ENCODE peak calls at places on chromosome 13, in four cellular contexts. P is GM12865, O is cardiac fibroblast, K is GM03348. R is an unnamed sample.

GRCh38 chr13:48653074-48654054 is at the start of gene CYSLTR2:
- DNase-seq in P (peak), O (peak), K (no peak), R (peak)

GRCh38 chr13:42924290-42924803 is 67.7 kb downstream of the EPSTI1 start:
- DNase-seq in P (no peak), O (no peak), K (no peak), R (no peak)

GRCh38 chr13:42354246-42355117 is 82.5 kb downstream of the AKAP11 start:
- DNase-seq in P (peak), O (peak), K (peak), R (peak)

GRCh38 chr13:113406321-113407102 is 42.6 kb upstream of the GRTP1 start:
- DNase-seq in P (no peak), O (no peak), K (no peak), R (no peak)

GRCh38 chr13:105466376-105466775 is 1069.1 kb downstream of the EFNB2 start:
- DNase-seq in P (no peak), O (no peak), K (no peak), R (no peak)

GRCh38 chr13:42735011-42735410 is 46.4 kb upstream of the FAM216B start:
- DNase-seq in P (peak), O (no peak), K (no peak), R (no peak)

GRCh38 chr13:48160879-48161278 is 66.0 kb upstream of the MED4 start:
- DNase-seq in P (no peak), O (peak), K (peak), R (no peak)

GRCh38 chr13:30340367-30341184 is 33.2 kb upstream of the KATNAL1 start:
- DNase-seq in P (no peak), O (peak), K (peak), R (no peak)

GRCh38 chr13:99501952-99502310 is 659 bp downstream of the TM9SF2 start:
- DNase-seq in P (peak), O (peak), K (peak), R (peak)

GRCh38 chr13:87498681-87499080 is 172.5 kb upstream of the SLITRK5 start:
- DNase-seq in P (peak), O (peak), K (no peak), R (peak)

GRCh38 chr13:109941951-109942350 is 155.6 kb upstream of the IRS2 start:
- DNase-seq in P (no peak), O (peak), K (peak), R (no peak)

GRCh38 chr13:113904411-113904810 is 40.5 kb upstream of the GAS6 start:
- DNase-seq in P (peak), O (peak), K (peak), R (peak)

GRCh38 chr13:32284927-32285632 is 30.1 kb downstream of the ZAR1L start:
- DNase-seq in P (no peak), O (peak), K (peak), R (no peak)

GRCh38 chr13:113837554-113838355 is 26.1 kb downstream of the GAS6 start:
- DNase-seq in P (peak), O (peak), K (peak), R (no peak)

GRCh38 chr13:80962173-80962572 is 621.2 kb upstream of the SPRY2 start:
- DNase-seq in P (no peak), O (peak), K (no peak), R (no peak)

GRCh38 chr13:43411741-43412140 is 375.0 kb downstream of the ENOX1 start:
- DNase-seq in P (no peak), O (no peak), K (no peak), R (no peak)

GRCh38 chr13:46633416-46633815 is 80.4 kb downstream of the LRCH1 start:
- DNase-seq in P (no peak), O (peak), K (peak), R (no peak)

GRCh38 chr13:100957741-100958140 is 283.1 kb upstream of the TMTC4 start:
- DNase-seq in P (no peak), O (no peak), K (no peak), R (no peak)

GRCh38 chr13:100363874-100364273 is 224.7 kb downstream of the GGACT start:
- DNase-seq in P (no peak), O (peak), K (no peak), R (no peak)

GRCh38 chr13:95564948-95565347 is 12.4 kb downstream of the CLDN10 start:
- DNase-seq in P (no peak), O (peak), K (peak), R (no peak)

GRCh38 chr13:31437975-31438374 is 238.2 kb downstream of the B3GLCT start:
- DNase-seq in P (peak), O (no peak), K (no peak), R (no peak)

GRCh38 chr13:62185631-62186256 is 770.1 kb upstream of the PCDH20 start:
- DNase-seq in P (no peak), O (no peak), K (no peak), R (no peak)

GRCh38 chr13:72541674-72542073 is 185.8 kb downstream of the MZT1 start:
- DNase-seq in P (no peak), O (no peak), K (no peak), R (no peak)

GRCh38 chr13:99686157-99686572 is 184.9 kb downstream of the TM9SF2 start:
- DNase-seq in P (no peak), O (peak), K (peak), R (no peak)

GRCh38 chr13:95547531-95548167 is 4.9 kb upstream of the CLDN10 start:
- DNase-seq in P (no peak), O (no peak), K (no peak), R (no peak)

GRCh38 chr13:74867460-74867859 is 614.5 kb downstream of the TBC1D4 start:
- DNase-seq in P (no peak), O (peak), K (no peak), R (no peak)

GRCh38 chr13:88751994-88752393 is 1080.8 kb downstream of the SLITRK5 start:
- DNase-seq in P (no peak), O (no peak), K (no peak), R (no peak)

GRCh38 chr13:32475403-32475802 is 47.5 kb upstream of the N4BP2L1 start:
- DNase-seq in P (no peak), O (no peak), K (no peak), R (no peak)

GRCh38 chr13:35927554-35927953 is 203.6 kb downstream of the DCLK1 start:
- DNase-seq in P (no peak), O (peak), K (peak), R (no peak)

GRCh38 chr13:84744203-84744602 is 861.9 kb upstream of the SLITRK1 start:
- DNase-seq in P (no peak), O (no peak), K (no peak), R (no peak)

GRCh38 chr13:104296301-104296700 is 1230.1 kb upstream of the SLC10A2 start:
- DNase-seq in P (no peak), O (no peak), K (no peak), R (no peak)

GRCh38 chr13:112880976-112881540 is 88.0 kb upstream of the MCF2L start:
- DNase-seq in P (no peak), O (no peak), K (no peak), R (no peak)

GRCh38 chr13:110879482-110879881 is 35.4 kb downstream of the ANKRD10 start:
- DNase-seq in P (no peak), O (no peak), K (no peak), R (no peak)

GRCh38 chr13:45297456-45298205 is 43.4 kb downstream of the TPT1 start:
- DNase-seq in P (peak), O (no peak), K (no peak), R (no peak)

GRCh38 chr13:101390461-101390860 is 25.8 kb downstream of the NALCN start:
- DNase-seq in P (no peak), O (peak), K (peak), R (no peak)

GRCh38 chr13:112973577-112973951 is 4.5 kb downstream of the MCF2L start:
- DNase-seq in P (no peak), O (no peak), K (no peak), R (no peak)

GRCh38 chr13:31421756-31422155 is 222.0 kb downstream of the B3GLCT start:
- DNase-seq in P (no peak), O (no peak), K (no peak), R (no peak)

R was measured in Karpas-422.